ENCODE peak calls at places on chromosomes 4 and X, in seven cellular contexts. U is A673, L is upper lobe of right lung, W is aorta, E is heart left ventricle, B is ovary, M is IMR-90. H is an unnamed sample.

GRCh38 chr4:180057891-180058643 is 2185.1 kb upstream of the TENM3 start:
- DNase-seq in U (peak; percentile 22), L (peak; percentile 69), W (peak; percentile 75), E (peak; percentile 59), B (no peak), M (no peak), H (no peak)

GRCh38 chrX:22629105-22629725 is 356.5 kb downstream of the CBLL2 start:
- DNase-seq in U (peak; percentile 40), L (no peak), W (no peak), E (no peak), B (no peak), M (peak; percentile 74), H (no peak)

GRCh38 chr4:95129708-95130343 is 372.1 kb downstream of the BMPR1B start:
- DNase-seq in U (peak; percentile 92), L (no peak), W (no peak), E (no peak), B (no peak), M (peak; percentile 99), H (peak; percentile 78)

GRCh38 chrX:133005038-133005437 is 46.6 kb upstream of the HS6ST2 start:
- DNase-seq in U (peak; percentile 41), L (no peak), W (no peak), E (no peak), B (no peak), M (peak; percentile 1), H (no peak)

GRCh38 chr4:167177925-167178324 is 56.4 kb downstream of the SPOCK3 start:
- DNase-seq in U (no peak), L (no peak), W (no peak), E (no peak), B (no peak), M (no peak), H (no peak)

GRCh38 chr4:44583393-44583792 is 68.0 kb downstream of the YIPF7 start:
- DNase-seq in U (peak; percentile 11), L (no peak), W (no peak), E (no peak), B (no peak), M (no peak), H (no peak)

GRCh38 chr4:23779839-23780238 is 110.0 kb downstream of the PPARGC1A start:
- DNase-seq in U (no peak), L (no peak), W (no peak), E (no peak), B (no peak), M (no peak), H (no peak)

GRCh38 chr4:111537861-111538260 is 607.4 kb upstream of the FAM241A start:
- DNase-seq in U (no peak), L (no peak), W (no peak), E (no peak), B (no peak), M (peak; percentile 60), H (peak; percentile 47)

GRCh38 chr4:113759696-113760093 is 1.8 kb downstream of the CAMK2D start:
- DNase-seq in U (no peak), L (no peak), W (no peak), E (no peak), B (no peak), M (peak; percentile 12), H (peak; percentile 41)

GRCh38 chrX:119467842-119468185 is 430 bp upstream of the SLC25A5 start:
- DNase-seq in U (no peak), L (no peak), W (no peak), E (no peak), B (no peak), M (no peak), H (no peak)

GRCh38 chrX:119466970-119467369 is 1.3 kb upstream of the SLC25A5 start:
- DNase-seq in U (no peak), L (no peak), W (no peak), E (no peak), B (no peak), M (no peak), H (no peak)

GRCh38 chrX:119468186-119468929 is at the start of gene SLC25A5:
- DNase-seq in U (peak; percentile 85), L (peak; percentile 94), W (peak; percentile 93), E (peak; percentile 91), B (peak; percentile 78), M (peak; percentile 69), H (peak; percentile 81)

GRCh38 chrX:119467433-119467832 is 811 bp upstream of the SLC25A5 start:
- DNase-seq in U (no peak), L (no peak), W (no peak), E (no peak), B (no peak), M (no peak), H (no peak)

GRCh38 chrX:119468930-119469635 is 839 bp downstream of the SLC25A5 start:
- DNase-seq in U (peak; percentile 86), L (peak; percentile 95), W (peak; percentile 96), E (peak; percentile 93), B (peak; percentile 88), M (peak; percentile 71), H (peak; percentile 81)
- H3K9me3 ChIP-seq in U (no peaks in the 10 kb centered on the region), L (no peaks in the 10 kb centered on the region), W (no peaks in the 10 kb centered on the region), E (no peaks in the 10 kb centered on the region), B (no peaks in the 10 kb centered on the region), M (no peaks in the 10 kb centered on the region), H (no peaks in the 10 kb centered on the region)

GRCh38 chr4:98210293-98210692 is 50.9 kb upstream of the RAP1GDS1 start:
- DNase-seq in U (no peak), L (no peak), W (no peak), E (no peak), B (no peak), M (no peak), H (no peak)
- H3K4me1 ChIP-seq in U (no peaks in the 10 kb centered on the region), L (no peaks in the 10 kb centered on the region), W (no peaks in the 10 kb centered on the region), E (no peaks in the 10 kb centered on the region), B (no peaks in the 10 kb centered on the region), M (no peaks in the 10 kb centered on the region), H (no peaks in the 10 kb centered on the region)

DNA sequence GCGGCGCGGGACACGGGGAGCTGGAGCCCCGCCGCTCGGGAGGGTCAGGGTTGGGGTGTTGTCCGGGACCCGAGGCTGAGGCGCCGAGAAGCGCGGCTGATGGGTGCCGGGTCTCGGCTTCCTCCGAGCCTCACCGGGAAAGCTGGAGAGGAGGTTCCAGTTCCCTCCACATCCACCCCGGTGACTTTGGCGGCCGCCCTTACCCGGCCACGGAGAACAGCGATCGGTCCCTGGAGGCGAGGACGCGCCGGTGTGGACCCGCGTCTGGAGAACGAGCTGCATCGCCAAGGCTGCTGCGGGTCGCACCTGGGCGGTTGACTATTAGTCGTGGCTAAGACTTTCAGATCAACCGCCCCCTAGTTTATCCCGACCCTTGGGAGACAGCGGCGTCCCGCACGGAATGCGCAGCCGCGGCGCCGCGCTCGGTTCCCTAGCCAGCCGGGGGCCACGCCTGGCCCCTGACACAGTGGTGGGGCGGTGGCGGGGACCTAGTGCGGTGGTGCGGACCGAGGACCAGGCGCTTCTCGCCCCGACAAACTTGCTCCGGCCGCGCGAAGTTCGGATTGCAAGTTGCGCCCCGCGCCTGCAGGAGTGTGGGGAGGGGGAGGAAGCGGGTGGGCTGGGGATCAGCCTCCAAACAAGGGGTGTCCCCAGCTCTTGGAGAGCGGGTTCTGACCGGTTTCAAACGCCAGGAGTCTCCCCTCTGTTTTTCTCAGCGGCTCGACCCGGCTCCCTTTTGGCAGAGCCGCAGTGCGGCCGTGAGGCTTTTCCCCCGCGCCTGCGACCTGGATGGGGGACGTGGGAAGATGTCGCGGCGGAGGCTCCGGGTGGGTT is 540 bp downstream of the FHDC1 start:
- DNase-seq in U (peak; percentile 27), L (peak; percentile 77), W (peak; percentile 82), E (peak; percentile 62), B (no peak), M (peak; percentile 16), H (no peak)
- H3K27me3 ChIP-seq in U (peaks cover 67% of the 10 kb centered on the region), L (peaks cover 3% of the 10 kb centered on the region), W (no peaks in the 10 kb centered on the region), E (peaks cover 10% of the 10 kb centered on the region), B (no peaks in the 10 kb centered on the region), M (peaks cover 61% of the 10 kb centered on the region), H (peaks cover 77% of the 10 kb centered on the region)

GRCh38 chrX:77264490-77264889 is 182.7 kb upstream of the FGF16 start:
- DNase-seq in U (no peak), L (no peak), W (no peak), E (no peak), B (no peak), M (no peak), H (no peak)
- H3K9me3 ChIP-seq in U (peaks cover 12% of the 10 kb centered on the region), L (no peaks in the 10 kb centered on the region), W (peaks cover 1% of the 10 kb centered on the region), E (no peaks in the 10 kb centered on the region), B (no peaks in the 10 kb centered on the region), M (peaks cover 9% of the 10 kb centered on the region), H (no peaks in the 10 kb centered on the region)

DNA sequence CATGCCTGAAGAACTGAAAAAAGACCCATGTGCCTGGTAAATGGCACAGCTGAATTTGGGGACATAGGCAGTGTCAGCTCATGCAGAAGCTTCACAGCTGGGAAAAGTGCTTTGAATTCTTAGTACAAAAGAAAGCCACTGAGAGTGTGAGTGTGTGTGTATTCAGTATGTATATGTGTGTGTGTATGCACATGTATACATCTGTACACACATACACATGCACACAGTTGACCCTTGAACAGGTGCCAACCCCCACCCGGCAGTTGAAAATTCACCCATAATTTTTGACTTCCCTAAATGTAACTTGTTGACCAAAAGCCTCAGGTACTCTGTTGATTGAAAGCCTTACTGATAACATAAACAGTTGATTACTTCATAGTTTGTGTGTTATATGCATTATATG is 49.5 kb upstream of the ENPP6 start:
- DNase-seq in U (peak; percentile 20), L (no peak), W (no peak), E (no peak), B (no peak), M (no peak), H (peak; percentile 16)
- H3K4me1 ChIP-seq in U (peaks cover 25% of the 10 kb centered on the region), L (no peaks in the 10 kb centered on the region), W (no peaks in the 10 kb centered on the region), E (peaks cover 12% of the 10 kb centered on the region), B (no peaks in the 10 kb centered on the region), M (peaks cover 14% of the 10 kb centered on the region), H (peaks cover 25% of the 10 kb centered on the region)

GRCh38 chr4:42149004-42149403 is 3.5 kb downstream of the BEND4 start:
- DNase-seq in U (no peak), L (no peak), W (no peak), E (no peak), B (no peak), M (no peak), H (no peak)

GRCh38 chr4:42151568-42152506 is 618 bp downstream of the BEND4 start:
- DNase-seq in U (peak; percentile 69), L (no peak), W (no peak), E (no peak), B (no peak), M (no peak), H (no peak)

GRCh38 chr4:42152507-42153504 is at the start of gene BEND4:
- DNase-seq in U (no peak), L (no peak), W (no peak), E (no peak), B (no peak), M (no peak), H (no peak)

GRCh38 chr4:42148453-42148852 is 4.0 kb downstream of the BEND4 start:
- DNase-seq in U (peak; percentile 23), L (no peak), W (no peak), E (no peak), B (no peak), M (no peak), H (no peak)

GRCh38 chr4:42150653-42151567 is 1.5 kb downstream of the BEND4 start:
- DNase-seq in U (no peak), L (no peak), W (no peak), E (peak; percentile 62), B (no peak), M (no peak), H (no peak)
- H3K27me3 ChIP-seq in U (peaks cover 98% of the 10 kb centered on the region), L (peaks cover 55% of the 10 kb centered on the region), W (peaks cover 1% of the 10 kb centered on the region), E (peaks cover 29% of the 10 kb centered on the region), B (no peaks in the 10 kb centered on the region), M (peaks cover 42% of the 10 kb centered on the region), H (peaks cover 16% of the 10 kb centered on the region)